ENCODE peak calls at places on chromosomes 12 and 14, in eight cellular contexts. W, P, O, I, F, J, Q and G are unnamed samples.
A peak's percentile ranks its signal among the peaks of the same experiment; 100 is the strongest.

GRCh38 chr12:56593909-56594621 is 36.1 kb downstream of the BAZ2A start:
- DNase-seq in W (peak; percentile 69), P (peak; percentile 51), O (peak; percentile 82), I (peak; percentile 35), F (peak; percentile 46), J (peak; percentile 16), Q (peak; percentile 41), G (peak; percentile 75)

GRCh38 chr12:68792952-68793351 is 15.0 kb upstream of the MDM2 start:
- DNase-seq in W (no peak), P (peak; percentile 59), O (peak; percentile 62), I (peak; percentile 70), F (no peak), J (no peak), Q (no peak), G (no peak)

GRCh38 chr14:24093901-24094838 is at the start of gene PCK2:
- DNase-seq in W (peak; percentile 82), P (peak; percentile 85), O (peak; percentile 97), I (peak; percentile 99), F (peak; percentile 94), J (peak; percentile 89), Q (peak; percentile 95), G (peak; percentile 98)

GRCh38 chr12:57524814-57525614 is 2.4 kb downstream of the MBD6 start:
- DNase-seq in W (no peak), P (no peak), O (no peak), I (no peak), F (no peak), J (no peak), Q (no peak), G (no peak)

GRCh38 chr14:75254381-75254821 is 24.2 kb upstream of the FOS start:
- DNase-seq in W (no peak), P (no peak), O (no peak), I (no peak), F (peak; percentile 77), J (peak; percentile 94), Q (peak; percentile 60), G (no peak)

GRCh38 chr14:69321601-69322330 is 61.8 kb downstream of the GALNT16 start:
- DNase-seq in W (no peak), P (no peak), O (peak; percentile 38), I (no peak), F (no peak), J (no peak), Q (no peak), G (peak; percentile 62)

GRCh38 chr14:69069020-69069421 is 83.9 kb downstream of the DCAF5 start:
- DNase-seq in W (no peak), P (no peak), O (no peak), I (no peak), F (no peak), J (no peak), Q (no peak), G (no peak)

GRCh38 chr12:98259667-98260066 is 255.7 kb upstream of the TMPO start:
- DNase-seq in W (no peak), P (no peak), O (no peak), I (no peak), F (no peak), J (no peak), Q (no peak), G (no peak)

GRCh38 chr14:22155582-22155981 is 433.4 kb downstream of the DAD1 start:
- DNase-seq in W (no peak), P (no peak), O (no peak), I (no peak), F (no peak), J (no peak), Q (no peak), G (no peak)

GRCh38 chr12:40310201-40310600 is 85.4 kb downstream of the LRRK2 start:
- DNase-seq in W (no peak), P (no peak), O (no peak), I (peak; percentile 3), F (no peak), J (peak; percentile 8), Q (no peak), G (no peak)

GRCh38 chr12:53746592-53747491 is 4.9 kb downstream of the CISTR start:
- DNase-seq in W (peak; percentile 95), P (peak; percentile 81), O (peak; percentile 97), I (peak; percentile 76), F (peak; percentile 95), J (peak; percentile 91), Q (peak; percentile 95), G (peak; percentile 96)

GRCh38 chr12:53751336-53752191 is at the start of gene CISTR:
- DNase-seq in W (no peak), P (no peak), O (no peak), I (no peak), F (no peak), J (no peak), Q (no peak), G (no peak)

GRCh38 chr12:53749986-53750811 is 1.6 kb downstream of the CISTR start:
- DNase-seq in W (no peak), P (no peak), O (no peak), I (no peak), F (no peak), J (no peak), Q (no peak), G (no peak)

GRCh38 chr12:53750812-53751335 is 905 bp downstream of the CISTR start:
- DNase-seq in W (peak; percentile 41), P (no peak), O (no peak), I (no peak), F (no peak), J (no peak), Q (no peak), G (no peak)

GRCh38 chr12:53748072-53748840 is 3.5 kb downstream of the CISTR start:
- DNase-seq in W (no peak), P (no peak), O (no peak), I (no peak), F (no peak), J (no peak), Q (no peak), G (no peak)
- H3K27me3 ChIP-seq in W (no peaks in the 10 kb centered on the region), P (no peaks in the 10 kb centered on the region), O (peaks cover 36% of the 10 kb centered on the region), I (peaks cover 90% of the 10 kb centered on the region), F (peaks cover 92% of the 10 kb centered on the region), J (peaks cover 5% of the 10 kb centered on the region), Q (peaks cover 6% of the 10 kb centered on the region), G (no peaks in the 10 kb centered on the region)

GRCh38 chr12:53451661-53452158 is at the start of gene PCBP2:
- DNase-seq in W (peak; percentile 99), P (peak; percentile 99), O (peak; percentile 99), I (peak; percentile 98), F (peak; percentile 97), J (peak; percentile 98), Q (peak; percentile 98), G (peak; percentile 99)
- TF ChIP-seq POLR2A in W (no peak), P (no peak), O (peak; percentile 45), I (peak; percentile 87), F (no peak), J (peak; percentile 63), Q (peak; percentile 84), G (peak; percentile 37)

GRCh38 chr14:100717371-100717770 is 9.3 kb upstream of the DLK1 start:
- DNase-seq in W (no peak), P (no peak), O (no peak), I (no peak), F (no peak), J (no peak), Q (no peak), G (no peak)
- H3K27me3 ChIP-seq in W (no peaks in the 10 kb centered on the region), P (no peaks in the 10 kb centered on the region), O (no peaks in the 10 kb centered on the region), I (peaks cover 37% of the 10 kb centered on the region), F (peaks cover 68% of the 10 kb centered on the region), J (no peaks in the 10 kb centered on the region), Q (no peaks in the 10 kb centered on the region), G (peaks cover 4% of the 10 kb centered on the region)

GRCh38 chr12:48815281-48816110 is 2.8 kb upstream of the CACNB3 start:
- DNase-seq in W (peak; percentile 86), P (peak; percentile 49), O (peak; percentile 85), I (peak; percentile 41), F (peak; percentile 84), J (peak; percentile 78), Q (peak; percentile 76), G (peak; percentile 92)
- TF ChIP-seq POLR2A in W (no peak), P (peak; percentile 56), O (no peak), I (no peak), F (peak; percentile 47), J (peak; percentile 67), Q (peak; percentile 90), G (peak; percentile 8)